ENCODE peak calls at places on chromosomes 5 and 9, in nine cellular contexts. B is effector memory CD4-positive, alpha-beta T cell; Q is hepatic stellate cell; N is kidney tubule cell; E is GM03348; V is ecto neural progenitor cell; G is IMR-90; O is ELR; J is stimulated activated CD8-positive, alpha-beta memory T cell treated with anti-CD3 and anti-CD28 coated beads, Interleukin-2, amount 100 ng/mL, for 1 hour. S is an unnamed sample.

GRCh38 chr9:135610290-135611141 is 28.8 kb downstream of the GLT6D1 start:
- DNase-seq in J (no peak), Q (no peak), G (no peak), E (no peak), V (peak), O (no peak), N (no peak), B (no peak), S (no peak)

GRCh38 chr5:169089343-169089742 is 211.6 kb downstream of the SLIT3 start:
- DNase-seq in G (no peak), B (no peak), O (no peak), V (no peak), E (no peak), J (no peak), Q (no peak), N (no peak), S (no peak)

GRCh38 chr5:158234323-158235158 is 375.6 kb upstream of the CLINT1 start:
- DNase-seq in V (no peak), Q (no peak), O (peak), B (no peak), E (no peak), N (no peak), G (no peak), J (no peak), S (no peak)

GRCh38 chr9:1606253-1606652 is 408.9 kb upstream of the SMARCA2 start:
- DNase-seq in N (no peak), V (no peak), O (no peak), J (no peak), Q (no peak), G (no peak), E (no peak), B (no peak), S (no peak)

GRCh38 chr9:123922911-123923310 is 7.0 kb downstream of the DENND1A start:
- DNase-seq in V (no peak), J (no peak), O (no peak), Q (no peak), B (no peak), G (no peak), N (no peak), E (no peak), S (no peak)

GRCh38 chr5:31397926-31398557 is 133.9 kb downstream of the DROSHA start:
- DNase-seq in G (no peak), J (no peak), O (no peak), V (no peak), E (no peak), N (no peak), B (no peak), Q (no peak), S (no peak)

GRCh38 chr9:88537743-88538055 is 2.7 kb downstream of the NXNL2 start:
- DNase-seq in J (no peak), G (peak), O (peak), B (no peak), Q (peak), E (peak), N (no peak), V (peak), S (peak)

GRCh38 chr9:135474915-135475314 is 4.7 kb upstream of the PPP1R26 start:
- DNase-seq in B (no peak), V (peak), G (no peak), J (no peak), N (peak), E (no peak), O (peak), Q (no peak), S (no peak)

GRCh38 chr9:133048595-133048994 is 13.2 kb upstream of the CEL start:
- DNase-seq in B (no peak), Q (peak), V (no peak), O (peak), G (peak), E (peak), N (peak), J (no peak), S (no peak)

GRCh38 chr5:159186319-159186718 is 23.0 kb downstream of the RNF145 start:
- DNase-seq in J (no peak), Q (no peak), B (no peak), O (no peak), G (no peak), N (no peak), E (no peak), V (no peak), S (no peak)

GRCh38 chr9:90860382-90860781 is 58.8 kb downstream of the SYK start:
- DNase-seq in B (no peak), G (no peak), J (no peak), E (no peak), N (no peak), Q (no peak), V (no peak), O (no peak), S (no peak)

GRCh38 chr5:39876146-39876545 is 451.4 kb upstream of the DAB2 start:
- DNase-seq in O (no peak), Q (no peak), J (no peak), B (no peak), N (no peak), V (no peak), G (no peak), E (no peak), S (no peak)

GRCh38 chr9:98538626-98539031 is 170.1 kb downstream of the GABBR2 start:
- DNase-seq in Q (no peak), V (no peak), O (no peak), N (peak), J (no peak), B (no peak), E (no peak), G (peak), S (peak)

GRCh38 chr5:178298283-178298807 is 65.7 kb upstream of the PHYKPL start:
- DNase-seq in J (no peak), N (no peak), V (no peak), Q (no peak), G (no peak), E (no peak), B (no peak), O (no peak), S (no peak)

GRCh38 chr9:1929722-1930621 is 85.2 kb upstream of the SMARCA2 start:
- DNase-seq in G (no peak), J (no peak), B (no peak), N (no peak), O (no peak), E (no peak), V (no peak), Q (no peak), S (no peak)

GRCh38 chr9:135883410-135884089 is 23.8 kb downstream of the CAMSAP1 start:
- DNase-seq in G (no peak), Q (no peak), E (no peak), O (no peak), V (no peak), N (no peak), B (no peak), J (no peak), S (no peak)

GRCh38 chr5:10354048-10354872 is 765 bp downstream of the MARCHF6 start:
- DNase-seq in O (peak), G (peak), B (peak), J (no peak), Q (peak), E (no peak), V (peak), N (peak), S (peak)

GRCh38 chr5:10801931-10802674 is 41.1 kb upstream of the DAP start:
- DNase-seq in E (no peak), J (no peak), V (no peak), Q (no peak), B (no peak), O (no peak), N (no peak), G (no peak), S (peak)

GRCh38 chr5:2546983-2547382 is 204.5 kb downstream of the IRX2 start:
- DNase-seq in O (no peak), B (no peak), J (no peak), V (no peak), E (no peak), N (no peak), Q (no peak), G (no peak), S (no peak)

GRCh38 chr9:94031380-94031779 is 52.9 kb upstream of the PTPDC1 start:
- DNase-seq in E (no peak), O (peak), N (peak), V (no peak), Q (no peak), J (no peak), G (no peak), B (no peak), S (peak)

GRCh38 chr9:113187935-113188595 is 33.0 kb downstream of the FKBP15 start:
- DNase-seq in Q (peak), E (peak), N (peak), G (peak), O (peak), V (no peak), J (no peak), B (no peak), S (peak)

GRCh38 chr5:3650868-3651267 is 55.2 kb downstream of the IRX1 start:
- DNase-seq in Q (no peak), N (no peak), B (no peak), G (no peak), V (no peak), O (no peak), E (no peak), J (no peak), S (no peak)

GRCh38 chr5:140142802-140143201 is 17.1 kb downstream of the IGIP start:
- DNase-seq in G (no peak), O (no peak), N (peak), E (no peak), Q (no peak), V (no peak), B (no peak), J (no peak), S (no peak)

GRCh38 chr5:91058575-91058974 is 324.5 kb downstream of the ARRDC3 start:
- DNase-seq in J (no peak), Q (no peak), E (no peak), G (no peak), O (no peak), N (peak), V (no peak), B (no peak), S (no peak)

GRCh38 chr5:52690236-52690685 is 97.5 kb upstream of the ITGA1 start:
- DNase-seq in J (no peak), E (peak), N (no peak), V (no peak), G (peak), Q (no peak), O (no peak), B (no peak), S (peak)

GRCh38 chr5:33929925-33930690 is 6.1 kb upstream of the RXFP3 start:
- DNase-seq in G (no peak), B (no peak), Q (no peak), N (no peak), O (peak), E (no peak), J (no peak), V (no peak), S (peak)

GRCh38 chr5:29238115-29238514 is 1955.4 kb upstream of the CDH6 start:
- DNase-seq in V (no peak), B (no peak), E (no peak), Q (no peak), G (no peak), J (no peak), N (no peak), O (no peak), S (no peak)

S was measured in RPMI7951.